ENCODE peak calls at places on chromosomes 5 and 9, in six cellular contexts. J is IMR-90, P is sigmoid colon, F is fibroblast of pulmonary artery, H is heart right ventricle, S is spleen. A is an unnamed sample.

GRCh38 chr9:121743441-121744001 is 92.1 kb downstream of the DAB2IP start:
- DNase-seq in J (peak; percentile 89), F (peak; percentile 84), H (peak; percentile 87), P (peak; percentile 93), S (peak; percentile 87), A (peak; percentile 45)

GRCh38 chr5:76014005-76014404 is 69.2 kb upstream of the SV2C start:
- DNase-seq in J (no peak), P (no peak), H (no peak), S (no peak), F (no peak), A (no peak)

GRCh38 chr5:36398137-36398536 is 96.4 kb upstream of the RANBP3L start:
- DNase-seq in F (peak; percentile 70), P (no peak), J (peak; percentile 17), S (no peak), H (no peak), A (peak; percentile 61)

GRCh38 chr5:88236866-88237642 is 31.6 kb downstream of the TMEM161B start:
- DNase-seq in P (no peak), H (no peak), F (peak; percentile 19), S (no peak), J (peak; percentile 58), A (no peak)

GRCh38 chr5:125134216-125135081 is 388.0 kb upstream of the ZNF608 start:
- DNase-seq in J (peak; percentile 91), P (no peak), H (no peak), F (peak; percentile 84), S (no peak), A (no peak)

GRCh38 chr5:142013734-142014495 is 1.1 kb upstream of the GNPDA1 start:
- DNase-seq in J (peak; percentile 57), H (peak; percentile 39), P (peak; percentile 77), F (peak; percentile 59), S (no peak), A (no peak)

GRCh38 chr9:132555528-132555927 is 26.9 kb upstream of the BARHL1 start:
- DNase-seq in P (no peak), H (no peak), F (no peak), S (no peak), J (no peak), A (no peak)

GRCh38 chr5:126016256-126016655 is 407.0 kb upstream of the GRAMD2B start:
- DNase-seq in H (peak; percentile 45), J (no peak), S (no peak), F (peak; percentile 31), P (no peak), A (no peak)

GRCh38 chr9:107751522-107752235 is 262.1 kb upstream of the KLF4 start:
- DNase-seq in J (peak; percentile 83), P (no peak), H (no peak), S (no peak), F (peak; percentile 42), A (no peak)

GRCh38 chr9:93126825-93127368 is 7.2 kb downstream of the NINJ1 start:
- DNase-seq in J (no peak), S (peak; percentile 86), F (no peak), H (no peak), P (peak; percentile 86), A (no peak)

GRCh38 chr9:38362912-38363588 is 29.5 kb upstream of the ALDH1B1 start:
- DNase-seq in P (no peak), S (no peak), J (peak; percentile 85), H (no peak), F (peak; percentile 86), A (peak; percentile 76)

GRCh38 chr9:111276723-111277122 is 53.3 kb downstream of the OR2K2 start:
- DNase-seq in P (no peak), H (no peak), J (no peak), F (no peak), S (no peak), A (no peak)

GRCh38 chr5:105898183-105898582 is 1772.6 kb downstream of the EFNA5 start:
- DNase-seq in S (no peak), P (no peak), J (no peak), F (no peak), H (no peak), A (no peak)

DNA sequence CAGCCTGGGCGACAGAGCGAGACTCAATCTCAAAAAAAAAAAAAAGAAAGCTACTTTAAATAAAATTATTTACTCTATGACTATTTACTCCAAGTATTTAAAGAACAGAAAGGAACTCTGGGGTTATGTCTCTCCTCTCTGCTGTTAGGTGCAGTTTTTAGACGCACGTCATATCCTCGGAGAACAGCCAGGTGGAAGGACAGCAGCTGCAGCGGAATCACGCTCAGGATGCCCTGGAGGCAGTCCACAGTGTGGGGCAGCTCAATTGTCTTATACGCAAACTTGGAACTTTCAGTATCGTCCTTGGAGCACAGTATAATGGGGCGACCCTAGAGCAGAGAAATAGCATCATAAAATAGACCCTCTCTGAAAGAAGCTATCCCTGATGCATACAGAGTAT is 10.4 kb upstream of the MAPK9 start:
- DNase-seq in S (no peak), J (no peak), F (no peak), P (no peak), H (no peak), A (no peak)
- H3K4me3 ChIP-seq in S (no peak overlapping the region), J (no peak overlapping the region), F (no peak overlapping the region), P (no peak overlapping the region), H (no peak overlapping the region), A (no peak overlapping the region)

GRCh38 chr5:172775326-172776234 is 4.6 kb upstream of the DUSP1 start:
- DNase-seq in S (peak; percentile 87), H (peak; percentile 53), P (peak; percentile 97), J (peak; percentile 90), F (peak; percentile 97), A (no peak)

GRCh38 chr5:172779968-172780350 is 9.0 kb upstream of the DUSP1 start:
- DNase-seq in P (no peak), F (no peak), S (no peak), H (no peak), J (no peak), A (no peak)

GRCh38 chr5:172776235-172776594 is 5.2 kb upstream of the DUSP1 start:
- DNase-seq in J (no peak), S (no peak), H (no peak), F (no peak), P (no peak), A (no peak)

GRCh38 chr5:172778223-172778814 is 7.3 kb upstream of the DUSP1 start:
- DNase-seq in J (peak; percentile 89), S (no peak), F (peak; percentile 75), H (no peak), P (peak; percentile 80), A (no peak)

DNA sequence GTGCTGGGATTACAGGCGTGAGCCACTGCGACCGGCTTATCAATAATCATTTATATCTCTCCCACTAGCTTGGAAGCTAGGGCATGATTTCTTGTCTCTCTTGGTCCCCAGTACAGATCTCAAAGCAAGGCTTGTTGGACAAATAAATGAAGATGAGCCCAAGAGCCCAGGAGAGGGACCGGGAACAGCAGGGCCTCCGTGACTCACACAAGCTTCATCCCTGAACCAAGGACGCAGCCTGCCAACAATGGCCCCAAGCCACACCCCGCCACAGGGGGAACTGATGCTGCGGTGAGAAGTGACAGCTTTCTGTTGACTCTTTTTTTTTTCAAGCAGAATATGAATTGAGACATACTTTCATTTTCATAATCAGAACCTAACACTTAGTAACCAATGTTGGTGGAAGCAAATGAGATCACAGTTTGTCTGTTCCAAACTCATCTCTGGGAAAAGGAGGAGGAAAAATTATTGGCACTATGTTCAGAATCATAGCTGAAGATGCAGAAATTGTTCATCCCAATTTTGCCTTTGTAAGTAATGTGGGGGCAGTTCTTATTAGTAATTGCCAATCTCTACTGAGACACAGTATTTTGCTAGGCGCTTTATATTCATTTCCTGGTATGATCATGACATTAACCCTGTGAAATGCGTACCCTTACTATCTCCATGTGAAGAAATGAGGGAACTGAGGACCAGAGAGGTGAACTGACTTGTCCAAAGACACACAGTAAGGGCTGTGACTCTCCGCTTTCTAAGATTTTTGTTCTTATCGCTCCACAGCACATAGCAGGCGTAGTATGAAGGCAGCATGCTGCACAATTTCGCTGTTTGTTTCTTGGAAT is 6.6 kb upstream of the DUSP1 start:
- DNase-seq in F (peak; percentile 82), J (peak; percentile 85), S (peak; percentile 98), P (peak; percentile 97), H (peak; percentile 79), A (no peak)
- TF ChIP-seq CTCF in F (no peak), J (no peak), S (no peak), P (no peak), H (no peak), A (no peak)

GRCh38 chr9:304106-304505 is 89.4 kb downstream of the DOCK8 start:
- DNase-seq in S (no peak), F (no peak), P (no peak), H (no peak), J (no peak), A (no peak)
- H3K4me3 ChIP-seq in S (no peak overlapping the region), F (no peak overlapping the region), P (peak overlapping the region; percentile 22), H (no peak overlapping the region), J (no peak overlapping the region), A (no peak overlapping the region)

DNA sequence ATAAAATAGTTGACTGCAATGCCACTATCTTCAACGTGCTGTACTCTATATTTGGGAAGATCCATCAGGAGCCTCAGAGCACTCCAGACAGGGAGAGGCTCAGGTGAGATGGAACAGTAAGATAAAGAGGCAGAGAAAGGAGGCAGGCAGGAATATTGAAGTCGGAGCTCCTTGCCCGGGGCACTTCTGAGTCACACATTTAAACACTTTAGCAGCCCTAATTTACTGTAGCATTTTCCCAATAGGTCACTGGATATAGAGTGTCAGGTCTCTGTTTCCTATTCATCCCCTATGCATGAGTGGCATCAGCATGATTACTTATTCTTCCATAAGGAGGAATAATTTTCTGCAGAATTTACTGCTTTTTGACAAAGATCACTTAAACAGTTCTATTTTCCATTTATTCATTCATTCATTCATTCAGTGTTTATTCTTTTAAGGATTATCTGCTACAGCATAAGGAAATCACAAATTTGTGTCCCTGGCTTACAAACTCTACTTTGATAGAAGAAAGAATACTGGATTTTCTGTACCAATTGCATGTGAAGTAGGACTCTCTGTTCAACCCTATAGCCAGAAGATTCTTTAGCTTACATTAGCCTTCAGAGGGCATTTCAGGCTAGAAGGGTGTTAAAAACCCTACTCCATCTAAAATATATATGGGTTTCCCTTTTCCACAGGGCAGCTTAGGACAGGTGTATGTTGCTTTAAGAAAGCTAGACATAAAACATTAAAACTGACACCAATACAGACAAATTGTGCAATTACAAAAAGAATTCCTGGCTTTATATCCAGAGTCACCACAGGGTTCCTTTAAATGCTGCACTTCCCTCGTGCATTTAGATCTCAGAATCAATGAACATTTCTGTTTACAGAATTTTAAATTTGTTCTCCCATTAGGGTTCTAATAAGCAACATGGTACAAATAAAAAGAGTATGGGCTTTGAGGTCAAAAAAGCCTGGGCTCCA is 170.5 kb downstream of the MAPKAP1 start:
- DNase-seq in H (no peak), S (no peak), J (no peak), P (no peak), F (no peak), A (no peak)
- TF ChIP-seq CTCF in H (no peak), S (no peak), J (no peak), P (no peak), F (no peak), A (no peak)

DNA sequence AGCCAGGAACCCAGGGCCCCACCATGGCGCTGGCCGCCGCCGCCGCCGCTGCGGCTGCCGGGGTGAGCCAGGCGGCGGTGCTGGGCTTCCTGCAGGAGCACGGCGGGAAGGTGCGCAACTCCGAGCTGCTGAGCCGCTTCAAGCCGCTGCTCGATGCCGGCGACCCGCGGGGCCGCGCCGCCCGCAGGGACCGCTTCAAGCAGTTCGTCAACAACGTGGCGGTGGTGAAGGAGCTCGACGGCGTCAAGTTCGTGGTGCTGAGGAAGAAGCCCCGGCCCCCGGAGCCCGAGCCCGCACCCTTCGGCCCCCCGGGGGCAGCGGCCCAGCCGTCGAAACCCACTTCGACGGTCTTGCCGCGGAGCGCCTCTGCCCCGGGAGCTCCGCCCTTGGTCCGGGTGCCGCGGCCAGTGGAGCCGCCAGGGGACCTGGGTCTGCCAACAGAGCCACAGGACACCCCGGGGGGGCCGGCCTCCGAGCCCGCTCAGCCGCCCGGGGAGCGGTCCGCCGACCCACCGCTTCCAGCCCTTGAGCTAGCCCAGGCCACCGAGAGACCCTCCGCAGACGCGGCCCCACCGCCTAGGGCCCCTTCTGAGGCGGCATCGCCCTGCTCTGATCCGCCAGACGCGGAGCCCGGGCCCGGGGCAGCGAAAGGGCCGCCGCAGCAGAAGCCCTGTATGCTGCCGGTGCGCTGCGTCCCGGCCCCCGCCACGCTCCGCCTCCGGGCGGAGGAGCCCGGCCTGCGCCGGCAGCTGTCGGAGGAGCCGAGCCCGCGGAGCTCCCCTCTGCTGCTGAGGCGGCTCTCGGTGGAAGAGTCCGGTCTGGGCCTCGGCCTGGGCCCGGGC is 718 bp downstream of the SOWAHA start:
- DNase-seq in H (peak; percentile 27), J (no peak), P (peak; percentile 60), S (peak; percentile 74), F (no peak), A (no peak)
- H3K4me3 ChIP-seq in H (peak overlapping the region; percentile 35), J (peak overlapping the region; percentile 32), P (peak overlapping the region; percentile 40), S (peak overlapping the region; percentile 34), F (no peak overlapping the region), A (peak overlapping the region; percentile 7)